ENCODE peak calls at places on chromosomes 1 and 21, in five cellular contexts. T, D, A, Y and X are unnamed samples.

GRCh38 chr1:106937104-106937503 is 119.4 kb upstream of the PRMT6 start:
- DNase-seq in T (peak), A (no peak), D (no peak), Y (no peak), X (no peak)

GRCh38 chr1:224340711-224341384 is 10.9 kb upstream of the NVL start:
- DNase-seq in A (peak), D (peak), Y (no peak), T (no peak), X (peak)

GRCh38 chr1:26075421-26076144 is 8.2 kb upstream of the TRIM63 start:
- DNase-seq in T (no peak), A (no peak), D (peak), Y (no peak), X (no peak)

GRCh38 chr1:48055854-48056253 is 58.7 kb upstream of the TRABD2B start:
- DNase-seq in A (no peak), D (no peak), Y (no peak), T (no peak), X (no peak)

GRCh38 chr21:38277501-38278111 is 20.8 kb downstream of the KCNJ15 start:
- DNase-seq in D (no peak), Y (no peak), A (no peak), T (peak), X (no peak)

GRCh38 chr1:225685476-225686176 is 32.7 kb upstream of the ENAH start:
- DNase-seq in D (no peak), A (no peak), T (peak), Y (no peak), X (no peak)

GRCh38 chr1:205514211-205515142 is 10.0 kb downstream of the CDK18 start:
- DNase-seq in T (no peak), D (no peak), A (no peak), Y (no peak), X (no peak)

GRCh38 chr1:21064057-21064456 is 112.6 kb downstream of the EIF4G3 start:
- DNase-seq in D (no peak), Y (no peak), A (no peak), T (no peak), X (no peak)

GRCh38 chr1:100142343-100142742 is 9.4 kb downstream of the TRMT13 start:
- DNase-seq in D (no peak), A (no peak), Y (no peak), T (no peak), X (no peak)

GRCh38 chr1:110205156-110205555 is 5.0 kb upstream of the KCNC4 start:
- DNase-seq in Y (no peak), A (no peak), D (no peak), T (no peak), X (no peak)

GRCh38 chr1:55375617-55376258 is 160.6 kb upstream of the USP24 start:
- DNase-seq in Y (peak), A (peak), T (peak), D (no peak), X (peak)

GRCh38 chr1:111977378-111977777 is 12.1 kb downstream of the KCND3 start:
- DNase-seq in T (no peak), A (no peak), Y (no peak), D (no peak), X (no peak)

DNA sequence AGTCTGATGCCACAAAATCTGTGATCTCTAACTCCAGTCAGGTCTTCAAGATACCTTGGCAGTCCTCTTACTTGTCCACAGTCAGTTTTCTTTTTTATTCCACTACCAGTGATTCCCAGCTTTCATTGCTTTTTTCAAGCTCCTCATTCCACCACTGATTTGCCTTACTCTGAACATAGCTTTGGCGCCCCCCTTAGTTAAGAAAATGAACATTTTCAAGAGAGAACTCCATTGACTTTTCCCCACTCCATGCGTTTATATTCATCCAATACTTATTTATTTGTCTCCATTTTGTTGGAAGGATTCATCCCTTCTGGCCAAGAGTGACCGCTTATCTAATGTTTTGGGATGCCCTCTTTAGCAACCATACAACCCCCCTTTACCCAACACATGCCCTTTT is 33.9 kb upstream of the IPO9 start:
- DNase-seq in Y (no peak), D (no peak), A (no peak), T (peak), X (no peak)
- TF ChIP-seq CTCF in Y (peak), D (peak), A (no peak), T (peak), X (peak)

GRCh38 chr1:86748622-86749373 is 44.4 kb downstream of the SH3GLB1 start:
- DNase-seq in D (no peak), T (no peak), Y (no peak), A (no peak), X (no peak)

GRCh38 chr1:86750530-86750929 is 46.2 kb downstream of the SH3GLB1 start:
- DNase-seq in A (no peak), Y (no peak), D (no peak), T (no peak), X (no peak)

GRCh38 chr1:86750076-86750475 is 45.7 kb downstream of the SH3GLB1 start:
- DNase-seq in Y (no peak), A (no peak), D (no peak), T (peak), X (no peak)

GRCh38 chr1:86741947-86742572 is 37.7 kb downstream of the SH3GLB1 start:
- DNase-seq in T (peak), A (peak), D (no peak), Y (no peak), X (no peak)

GRCh38 chr1:86747304-86747703 is 42.9 kb downstream of the SH3GLB1 start:
- DNase-seq in D (no peak), Y (no peak), T (no peak), A (no peak), X (no peak)
- TF ChIP-seq CTCF in D (no peak), Y (no peak), T (no peak), A (no peak), X (no peak)

GRCh38 chr1:182771187-182771984 is 18.2 kb upstream of the NPL start:
- DNase-seq in D (no peak), T (no peak), A (no peak), Y (no peak), X (no peak)
- TF ChIP-seq CTCF in D (no peak), T (peak), A (no peak), Y (no peak), X (peak)

DNA sequence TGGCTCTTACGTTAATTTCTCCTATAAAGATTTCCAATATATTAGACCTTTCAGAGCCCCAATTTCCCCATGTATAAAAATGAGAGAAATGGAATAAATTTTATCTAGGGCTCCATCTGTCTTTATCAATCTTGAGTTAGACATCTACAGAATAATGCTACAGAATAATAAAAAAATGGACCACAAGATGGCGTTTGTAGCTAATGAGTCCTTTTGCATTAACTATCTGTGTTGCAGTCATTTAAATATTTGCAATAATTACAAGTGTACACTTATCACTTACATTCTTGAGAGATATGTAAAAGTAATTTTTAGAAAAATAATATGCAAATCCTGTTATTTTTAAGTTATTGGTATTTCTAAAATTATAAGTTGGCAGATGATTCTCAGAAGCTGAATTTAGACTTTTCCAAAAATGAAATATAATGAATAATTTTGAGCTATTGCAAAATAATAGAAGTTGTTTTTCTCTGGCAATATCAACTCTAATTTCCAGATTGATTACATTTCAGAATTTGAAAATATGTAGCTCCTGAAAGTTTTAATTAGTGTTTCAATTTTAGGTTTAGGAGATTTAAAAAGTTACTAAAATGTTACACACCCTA is 87.7 kb downstream of the SNX7 start:
- DNase-seq in A (no peak), Y (no peak), D (no peak), T (peak), X (no peak)
- TF ChIP-seq CTCF in A (peak), Y (peak), D (peak), T (peak), X (peak)

GRCh38 chr1:41365320-41365633 is 4.0 kb downstream of the FOXO6 start:
- DNase-seq in T (no peak), Y (no peak), A (no peak), D (no peak), X (no peak)
- TF ChIP-seq CTCF in T (no peak), Y (no peak), A (no peak), D (no peak), X (no peak)

DNA sequence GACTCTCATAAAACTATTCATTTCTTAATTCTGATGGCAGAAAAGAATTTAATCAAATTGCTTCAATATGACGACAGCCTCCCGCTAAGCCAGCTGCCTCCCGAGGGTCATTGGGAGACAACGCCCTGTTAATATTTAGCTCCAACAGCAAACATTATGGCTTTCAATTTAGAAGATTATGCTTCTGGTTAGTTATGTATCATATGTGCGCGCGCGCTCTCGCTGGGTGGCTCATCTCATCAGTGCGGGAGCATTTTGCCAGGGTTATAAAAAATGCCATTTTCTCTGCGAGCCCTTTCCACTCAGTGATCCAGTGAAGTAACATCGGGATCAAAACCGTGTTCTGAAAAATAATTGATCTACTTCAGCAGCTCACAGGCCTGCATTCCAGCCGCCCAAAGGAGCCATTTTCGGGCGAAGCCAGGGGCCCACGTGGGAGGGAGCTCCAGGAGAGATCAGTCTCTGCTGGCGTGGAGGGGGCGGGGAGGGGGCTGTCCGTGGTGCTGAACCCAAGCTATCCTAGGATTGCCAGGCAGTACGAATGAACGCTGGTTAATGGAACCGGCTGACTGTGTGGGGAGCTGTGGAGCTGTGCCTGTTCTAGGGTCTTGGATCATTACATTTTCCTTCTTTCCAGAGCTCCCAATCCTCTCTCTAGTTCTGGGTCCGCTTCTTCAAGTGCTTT is 219.1 kb upstream of the ZC3H12A start:
- DNase-seq in T (no peak), D (no peak), A (no peak), Y (peak), X (peak)
- TF ChIP-seq CTCF in T (no peak), D (no peak), A (no peak), Y (no peak), X (no peak)

DNA sequence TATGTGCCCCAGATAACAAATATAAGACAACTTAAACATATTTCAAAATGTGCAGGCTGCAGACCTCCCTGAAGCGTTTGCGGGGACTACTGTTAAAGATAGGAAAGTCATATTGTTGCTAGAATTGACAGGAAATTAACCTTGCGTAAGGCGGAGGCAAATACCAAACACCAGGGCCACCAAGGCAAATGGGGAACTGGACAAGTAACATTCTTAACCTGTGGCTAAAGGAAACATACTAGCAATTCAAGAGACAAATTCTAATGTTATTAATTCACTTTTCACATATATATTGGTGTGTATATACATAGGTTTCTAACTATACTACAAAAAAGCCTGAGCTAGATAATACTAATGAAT is 6.8 kb downstream of the HAPLN2 start:
- DNase-seq in Y (no peak), D (no peak), A (no peak), T (no peak), X (no peak)
- TF ChIP-seq CTCF in Y (no peak), D (no peak), A (peak), T (no peak), X (peak)

GRCh38 chr1:89822109-89822962 is 1.5 kb downstream of the LRRC8D start:
- DNase-seq in Y (no peak), A (no peak), D (peak), T (no peak), X (peak)

GRCh38 chr1:89820423-89821321 is at the start of gene LRRC8D:
- DNase-seq in A (peak), Y (peak), D (peak), T (peak), X (peak)

GRCh38 chr1:89822999-89823628 is 2.3 kb downstream of the LRRC8D start:
- DNase-seq in T (peak), A (no peak), D (no peak), Y (no peak), X (no peak)

GRCh38 chr1:89823679-89824292 is 3.0 kb downstream of the LRRC8D start:
- DNase-seq in D (no peak), A (no peak), Y (no peak), T (no peak), X (no peak)

DNA sequence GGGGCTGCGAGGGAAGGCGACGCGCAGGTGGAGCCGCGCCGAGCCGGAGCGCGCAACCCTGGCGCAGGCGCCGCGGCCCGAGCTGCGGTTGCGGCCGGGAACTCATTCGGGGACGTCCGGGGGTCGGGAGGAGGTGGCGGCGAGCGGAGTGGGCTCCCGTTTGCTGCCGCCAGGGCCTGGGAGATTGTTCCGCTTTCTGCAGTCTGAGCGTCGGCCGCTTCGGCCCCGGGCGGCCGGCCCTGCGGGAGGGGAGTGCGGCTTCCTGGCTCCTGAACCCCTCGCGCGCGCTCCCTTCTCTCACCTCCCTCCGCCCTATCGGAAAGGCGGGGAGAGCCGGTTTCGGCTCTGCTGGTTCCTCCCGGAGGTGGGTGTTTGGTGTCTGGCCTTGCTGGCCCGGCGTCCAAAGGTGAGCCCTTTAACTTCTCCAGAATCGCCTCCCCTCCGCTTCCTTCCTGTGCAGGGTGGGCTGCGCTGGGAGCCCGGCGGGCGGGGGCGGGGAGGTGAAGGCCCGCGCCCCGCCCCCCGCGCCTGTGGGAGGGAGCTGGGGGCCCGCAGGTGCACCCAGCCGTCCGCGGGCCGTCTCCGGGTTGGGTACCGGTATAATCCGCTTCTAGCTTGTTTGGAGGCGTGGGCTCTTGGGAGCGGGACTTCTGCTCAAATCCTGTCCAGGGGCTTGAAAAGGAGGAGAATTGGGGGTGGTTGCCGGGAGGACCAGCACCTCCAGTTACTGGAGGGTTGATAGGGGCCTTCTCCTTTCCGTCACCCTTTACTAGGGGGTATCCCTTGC is 683 bp downstream of the LRRC8D start:
- DNase-seq in A (peak), D (peak), Y (peak), T (no peak), X (peak)
- TF ChIP-seq CTCF in A (no peak), D (no peak), Y (no peak), T (no peak), X (peak)